ENCODE peak calls at places on chromosomes 3 and 15, in four cellular contexts. Y, K, U and I are unnamed samples.

GRCh38 chr15:51267047-51267713 is 71.2 kb downstream of the CYP19A1 start:
- DNase-seq in U (no peak), K (peak; percentile 13), Y (no peak), I (no peak)

GRCh38 chr3:77780621-77781020 is 740.7 kb downstream of the ROBO2 start:
- DNase-seq in U (no peak), K (no peak), Y (no peak), I (no peak)

GRCh38 chr3:40137586-40138295 is 171.8 kb upstream of the EIF1B start:
- DNase-seq in U (no peak), Y (no peak), K (no peak), I (peak; percentile 54)

GRCh38 chr3:190429681-190430080 is 20.0 kb downstream of the TMEM207 start:
- DNase-seq in U (no peak), K (no peak), Y (no peak), I (peak; percentile 87)

GRCh38 chr3:46280105-46280797 is 38.0 kb downstream of the CCR3 start:
- DNase-seq in Y (no peak), U (no peak), K (peak; percentile 9), I (peak; percentile 9)

GRCh38 chr3:16429086-16429485 is 84.4 kb downstream of the RFTN1 start:
- DNase-seq in U (no peak), K (no peak), Y (no peak), I (peak; percentile 15)

GRCh38 chr15:85411992-85412538 is 31.7 kb downstream of the AKAP13 start:
- DNase-seq in U (no peak), K (peak; percentile 66), Y (no peak), I (no peak)

GRCh38 chr3:52245322-52246263 is at the start of gene PPM1M:
- DNase-seq in K (peak; percentile 53), U (peak; percentile 45), Y (peak; percentile 82), I (peak; percentile 55)

GRCh38 chr15:42494998-42495360 is 455 bp upstream of the SNAP23 start:
- DNase-seq in K (peak; percentile 86), Y (peak; percentile 23), U (peak; percentile 2), I (no peak)

GRCh38 chr3:186067360-186068242 is 41.3 kb downstream of the ETV5 start:
- DNase-seq in K (no peak), U (no peak), Y (no peak), I (no peak)

GRCh38 chr3:155714295-155714718 is 30.6 kb downstream of the PLCH1 start:
- DNase-seq in Y (peak; percentile 76), U (peak; percentile 61), K (no peak), I (no peak)

GRCh38 chr3:46930945-46931403 is 45.6 kb downstream of the CCDC12 start:
- DNase-seq in Y (peak; percentile 83), U (no peak), K (no peak), I (peak; percentile 34)

GRCh38 chr15:58306591-58307312 is 125.0 kb upstream of the LIPC start:
- DNase-seq in U (no peak), Y (no peak), K (peak; percentile 18), I (no peak)

GRCh38 chr3:168249048-168249538 is 153.4 kb upstream of the GOLIM4 start:
- DNase-seq in U (no peak), Y (peak; percentile 84), K (peak; percentile 45), I (no peak)

GRCh38 chr3:169266986-169267385 is 396.5 kb downstream of the MECOM start:
- DNase-seq in Y (no peak), U (no peak), K (no peak), I (no peak)

GRCh38 chr3:12049675-12050074 is 45.5 kb downstream of the SYN2 start:
- DNase-seq in Y (no peak), K (peak; percentile 6), U (no peak), I (no peak)

GRCh38 chr3:129908417-129908816 is 14.9 kb upstream of the TMCC1 start:
- DNase-seq in Y (no peak), U (no peak), K (no peak), I (peak; percentile 78)

GRCh38 chr3:69983546-69984265 is 15.8 kb upstream of the SAMMSON start:
- DNase-seq in U (no peak), Y (no peak), K (no peak), I (no peak)

GRCh38 chr3:127589600-127590281 is 792 bp downstream of the TPRA1 start:
- DNase-seq in U (no peak), Y (peak; percentile 34), K (peak; percentile 33), I (no peak)

GRCh38 chr3:128482857-128483656 is 9.9 kb downstream of the GATA2 start:
- DNase-seq in Y (peak; percentile 75), K (peak; percentile 71), U (no peak), I (peak; percentile 75)

GRCh38 chr15:101510212-101511197 is 21.0 kb upstream of the PCSK6 start:
- DNase-seq in K (no peak), U (no peak), Y (no peak), I (no peak)

GRCh38 chr15:68570974-68571373 is 7.8 kb upstream of the CORO2B start:
- DNase-seq in U (no peak), Y (no peak), K (no peak), I (no peak)

GRCh38 chr3:143648708-143649107 is 199.6 kb downstream of the SLC9A9 start:
- DNase-seq in K (no peak), Y (peak; percentile 56), U (no peak), I (peak; percentile 34)

GRCh38 chr15:76176059-76176458 is 116.3 kb downstream of the TMEM266 start:
- DNase-seq in K (no peak), U (no peak), Y (no peak), I (no peak)

GRCh38 chr3:114584734-114585371 is 291.0 kb downstream of the TIGIT start:
- DNase-seq in U (no peak), K (no peak), Y (no peak), I (no peak)

GRCh38 chr15:89002281-89002761 is 85.9 kb upstream of the ABHD2 start:
- DNase-seq in U (no peak), Y (no peak), K (peak; percentile 91), I (no peak)

GRCh38 chr3:88180398-88180999 is 30.7 kb downstream of the C3orf38 start:
- DNase-seq in K (peak; percentile 59), U (no peak), Y (peak; percentile 55), I (peak; percentile 65)

GRCh38 chr3:14143826-14144225 is 19.0 kb downstream of the TMEM43 start:
- DNase-seq in K (peak; percentile 93), Y (peak; percentile 97), U (no peak), I (peak; percentile 92)

GRCh38 chr3:126543457-126544090 is 15.2 kb downstream of the C3orf22 start:
- DNase-seq in K (no peak), Y (no peak), U (no peak), I (no peak)

GRCh38 chr3:174329321-174329720 is 529.8 kb upstream of the NAALADL2 start:
- DNase-seq in U (no peak), Y (no peak), K (no peak), I (no peak)

GRCh38 chr3:54087581-54088410 is 34.6 kb upstream of the CACNA2D3 start:
- DNase-seq in U (no peak), K (no peak), Y (peak; percentile 20), I (no peak)

GRCh38 chr3:14262212-14262611 is 83.6 kb downstream of the LSM3 start:
- DNase-seq in K (no peak), Y (no peak), U (no peak), I (no peak)

GRCh38 chr3:172156309-172156998 is 117.1 kb downstream of the FNDC3B start:
- DNase-seq in Y (peak; percentile 72), K (no peak), U (no peak), I (no peak)

GRCh38 chr3:195105389-195105788 is 165.6 kb downstream of the XXYLT1 start:
- DNase-seq in Y (no peak), U (no peak), K (peak; percentile 34), I (peak; percentile 19)

GRCh38 chr3:125116311-125117069 is 60.7 kb upstream of the HEG1 start:
- DNase-seq in Y (peak; percentile 69), U (no peak), K (no peak), I (peak; percentile 68)

GRCh38 chr3:62201438-62202035 is 171.8 kb downstream of the FEZF2 start:
- DNase-seq in Y (no peak), U (peak; percentile 23), K (peak; percentile 34), I (no peak)

GRCh38 chr3:134030801-134031619 is 1.3 kb upstream of the SLCO2A1 start:
- DNase-seq in U (no peak), K (no peak), Y (no peak), I (no peak)

GRCh38 chr3:176469694-176470205 is 727.5 kb downstream of the TBL1XR1 start:
- DNase-seq in Y (peak; percentile 6), K (no peak), U (no peak), I (peak; percentile 3)

GRCh38 chr3:178059836-178060235 is 476.4 kb upstream of the KCNMB2 start:
- DNase-seq in Y (no peak), K (peak; percentile 63), U (no peak), I (no peak)
- H2BK120ac ChIP-seq in Y (no peak overlapping the region), K (no peak overlapping the region), U (no peak overlapping the region), I (no peak overlapping the region)

GRCh38 chr15:28890711-28891495 is 5.1 kb downstream of the APBA2 start:
- DNase-seq in U (no peak), Y (no peak), K (peak; percentile 30), I (no peak)
- H3K9ac ChIP-seq in U (no peak overlapping the region), Y (no peak overlapping the region), K (no peak overlapping the region), I (no peak overlapping the region)

GRCh38 chr15:74891469-74891868 is 1.6 kb downstream of the MPI start:
- DNase-seq in Y (no peak), K (no peak), U (no peak), I (no peak)
- H3K27ac ChIP-seq in Y (no peak overlapping the region), K (no peak overlapping the region), U (no peak overlapping the region), I (no peak overlapping the region)

DNA sequence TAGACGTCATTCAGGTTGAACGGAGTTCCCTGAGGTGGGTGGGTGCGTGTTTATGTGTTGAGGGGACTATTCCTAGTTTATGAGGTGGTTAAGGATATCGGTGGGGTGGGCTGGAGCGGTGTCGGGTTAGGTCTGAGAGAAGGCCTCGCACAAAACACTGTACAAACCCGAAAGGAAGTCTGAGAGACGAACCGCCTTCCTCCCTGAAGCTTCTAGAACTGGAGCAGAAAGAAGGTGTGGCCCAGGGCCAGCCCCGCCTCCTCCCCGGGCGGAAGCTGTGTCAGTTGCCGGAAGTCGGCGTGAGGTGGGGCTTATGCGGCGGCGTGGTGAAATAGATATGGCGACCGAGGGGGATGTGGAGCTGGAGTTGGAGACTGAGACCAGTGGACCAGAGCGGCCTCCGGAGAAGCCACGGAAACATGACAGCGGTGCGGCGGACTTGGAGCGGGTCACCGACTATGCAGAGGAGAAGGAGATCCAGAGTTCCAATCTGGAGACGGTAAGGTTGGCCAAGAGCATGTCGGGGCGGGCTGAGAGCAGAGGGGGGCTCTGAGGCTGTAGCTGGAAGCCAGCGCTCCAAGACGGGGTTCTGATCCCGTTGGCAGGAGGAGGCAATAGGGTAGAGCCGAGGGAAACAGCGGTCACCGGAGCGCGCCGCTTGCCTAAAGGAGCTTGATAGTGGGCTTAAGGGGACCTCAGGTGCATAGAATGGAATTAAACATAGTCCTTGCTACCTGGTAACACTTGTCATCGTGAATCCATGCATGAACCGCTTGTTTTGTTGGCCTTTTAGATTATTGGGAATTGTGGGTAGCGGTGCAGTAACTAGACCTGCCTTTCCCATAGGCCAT is at the start of gene HYPK:
- DNase-seq in K (peak; percentile 89), Y (peak; percentile 89), U (peak; percentile 54), I (peak; percentile 86)
- H2BK120ac ChIP-seq in K (no peak within 1 kb of the TSS), Y (no peak within 1 kb of the TSS), U (no peak within 1 kb of the TSS), I (peak within 1 kb of the TSS; percentile 1)